ENCODE peak calls at places on chromosome 20, in six cellular contexts. One of them, this sample, is unnamed.

GRCh38 chr20:49384437-49385434 is 97.7 kb downstream of the KCNB1 start:
- DNase-seq in brain microvascular endothelial cell: peak
- DNase-seq in CD8-positive, alpha-beta T cell: peak
- DNase-seq in cardiac muscle cell: peak
- DNase-seq in neuronal stem cell: peak
- DNase-seq in lower lobe of right lung: peak
- DNase-seq in this sample: peak

GRCh38 chr20:33732166-33732970 is 572 bp downstream of the ZNF341 start:
- DNase-seq in brain microvascular endothelial cell: peak
- DNase-seq in CD8-positive, alpha-beta T cell: peak
- DNase-seq in cardiac muscle cell: no peak
- DNase-seq in neuronal stem cell: no peak
- DNase-seq in lower lobe of right lung: peak
- DNase-seq in this sample: peak

GRCh38 chr20:63658749-63659187 is 656 bp downstream of the RTEL1 start:
- DNase-seq in brain microvascular endothelial cell: peak
- DNase-seq in CD8-positive, alpha-beta T cell: no peak
- DNase-seq in cardiac muscle cell: peak
- DNase-seq in neuronal stem cell: no peak
- DNase-seq in lower lobe of right lung: peak
- DNase-seq in this sample: no peak

GRCh38 chr20:23296841-23297701 is 53.5 kb upstream of the NXT1 start:
- DNase-seq in brain microvascular endothelial cell: no peak
- DNase-seq in CD8-positive, alpha-beta T cell: no peak
- DNase-seq in cardiac muscle cell: no peak
- DNase-seq in neuronal stem cell: peak
- DNase-seq in lower lobe of right lung: no peak
- DNase-seq in this sample: no peak

GRCh38 chr20:10978713-10979112 is 304.9 kb upstream of the JAG1 start:
- DNase-seq in brain microvascular endothelial cell: no peak
- DNase-seq in CD8-positive, alpha-beta T cell: no peak
- DNase-seq in cardiac muscle cell: no peak
- DNase-seq in neuronal stem cell: no peak
- DNase-seq in lower lobe of right lung: no peak
- DNase-seq in this sample: no peak

GRCh38 chr20:51788822-51789221 is 13.5 kb downstream of the SALL4 start:
- DNase-seq in brain microvascular endothelial cell: no peak
- DNase-seq in CD8-positive, alpha-beta T cell: no peak
- DNase-seq in cardiac muscle cell: no peak
- DNase-seq in neuronal stem cell: no peak
- DNase-seq in lower lobe of right lung: no peak
- DNase-seq in this sample: no peak

GRCh38 chr20:47326718-47327137 is 29.8 kb downstream of the ZMYND8 start:
- DNase-seq in brain microvascular endothelial cell: peak
- DNase-seq in CD8-positive, alpha-beta T cell: no peak
- DNase-seq in cardiac muscle cell: peak
- DNase-seq in neuronal stem cell: no peak
- DNase-seq in lower lobe of right lung: no peak
- DNase-seq in this sample: no peak

GRCh38 chr20:57747889-57748456 is 38.2 kb upstream of the PMEPA1 start:
- DNase-seq in brain microvascular endothelial cell: peak
- DNase-seq in CD8-positive, alpha-beta T cell: no peak
- DNase-seq in cardiac muscle cell: no peak
- DNase-seq in neuronal stem cell: no peak
- DNase-seq in lower lobe of right lung: no peak
- DNase-seq in this sample: no peak

GRCh38 chr20:35226126-35226774 is at the start of gene MMP24:
- DNase-seq in brain microvascular endothelial cell: no peak
- DNase-seq in CD8-positive, alpha-beta T cell: no peak
- DNase-seq in cardiac muscle cell: no peak
- DNase-seq in neuronal stem cell: no peak
- DNase-seq in lower lobe of right lung: no peak
- DNase-seq in this sample: peak
- H3K4me3 ChIP-seq in brain microvascular endothelial cell: peak
- H3K4me3 ChIP-seq in CD8-positive, alpha-beta T cell: no peak
- H3K4me3 ChIP-seq in cardiac muscle cell: peak
- H3K4me3 ChIP-seq in neuronal stem cell: peak
- H3K4me3 ChIP-seq in lower lobe of right lung: peak
- H3K4me3 ChIP-seq in this sample: peak

GRCh38 chr20:59392741-59393140 is 92.3 kb downstream of the EDN3 start:
- DNase-seq in brain microvascular endothelial cell: no peak
- DNase-seq in CD8-positive, alpha-beta T cell: no peak
- DNase-seq in cardiac muscle cell: no peak
- DNase-seq in neuronal stem cell: no peak
- DNase-seq in lower lobe of right lung: no peak
- DNase-seq in this sample: no peak
- H3K4me3 ChIP-seq in brain microvascular endothelial cell: no peak
- H3K4me3 ChIP-seq in CD8-positive, alpha-beta T cell: no peak
- H3K4me3 ChIP-seq in cardiac muscle cell: no peak
- H3K4me3 ChIP-seq in neuronal stem cell: no peak
- H3K4me3 ChIP-seq in lower lobe of right lung: no peak
- H3K4me3 ChIP-seq in this sample: no peak

GRCh38 chr20:21104466-21104761 is 1.7 kb downstream of the LINC00237 start:
- DNase-seq in brain microvascular endothelial cell: no peak
- DNase-seq in CD8-positive, alpha-beta T cell: no peak
- DNase-seq in cardiac muscle cell: no peak
- DNase-seq in neuronal stem cell: no peak
- DNase-seq in lower lobe of right lung: no peak
- DNase-seq in this sample: peak
- H3K4me3 ChIP-seq in brain microvascular endothelial cell: no peak
- H3K4me3 ChIP-seq in CD8-positive, alpha-beta T cell: no peak
- H3K4me3 ChIP-seq in cardiac muscle cell: no peak
- H3K4me3 ChIP-seq in neuronal stem cell: no peak
- H3K4me3 ChIP-seq in lower lobe of right lung: no peak
- H3K4me3 ChIP-seq in this sample: no peak

GRCh38 chr20:44727039-44727438 is 11.9 kb downstream of the CCN5 start:
- DNase-seq in brain microvascular endothelial cell: no peak
- DNase-seq in CD8-positive, alpha-beta T cell: no peak
- DNase-seq in cardiac muscle cell: no peak
- DNase-seq in neuronal stem cell: no peak
- DNase-seq in lower lobe of right lung: no peak
- DNase-seq in this sample: peak

GRCh38 chr20:44730441-44730840 is 15.2 kb upstream of the KCNK15 start:
- DNase-seq in brain microvascular endothelial cell: peak
- DNase-seq in CD8-positive, alpha-beta T cell: no peak
- DNase-seq in cardiac muscle cell: peak
- DNase-seq in neuronal stem cell: no peak
- DNase-seq in lower lobe of right lung: peak
- DNase-seq in this sample: no peak

GRCh38 chr20:44725852-44726251 is 10.7 kb downstream of the CCN5 start:
- DNase-seq in brain microvascular endothelial cell: no peak
- DNase-seq in CD8-positive, alpha-beta T cell: no peak
- DNase-seq in cardiac muscle cell: no peak
- DNase-seq in neuronal stem cell: no peak
- DNase-seq in lower lobe of right lung: no peak
- DNase-seq in this sample: no peak

GRCh38 chr20:44731657-44732056 is 14.0 kb upstream of the KCNK15 start:
- DNase-seq in brain microvascular endothelial cell: no peak
- DNase-seq in CD8-positive, alpha-beta T cell: no peak
- DNase-seq in cardiac muscle cell: no peak
- DNase-seq in neuronal stem cell: no peak
- DNase-seq in lower lobe of right lung: peak
- DNase-seq in this sample: no peak

DNA sequence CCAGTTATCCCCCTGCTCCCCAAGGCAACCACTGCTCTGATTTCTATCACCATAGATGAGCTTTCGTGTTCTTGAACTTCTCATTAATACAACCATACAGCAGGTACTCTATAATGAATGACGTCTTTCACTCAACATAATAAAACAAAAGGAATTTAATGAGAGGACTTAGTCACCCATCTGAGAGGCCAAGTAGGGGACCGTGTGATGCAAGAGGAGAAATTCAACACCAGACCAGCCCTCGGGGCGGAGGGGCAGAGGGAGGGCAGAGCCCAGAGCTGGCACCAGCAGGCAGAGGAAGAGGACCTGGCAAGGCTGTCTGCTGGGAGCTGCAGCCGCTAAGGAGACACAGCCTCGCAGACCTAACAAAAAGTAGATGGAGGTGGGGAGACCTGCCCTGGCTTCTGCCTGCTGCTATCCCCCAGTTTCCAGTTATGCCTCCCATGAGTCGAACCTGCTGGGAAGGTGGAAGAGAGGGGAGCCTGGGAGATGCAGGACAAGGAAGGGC is 13.7 kb downstream of the CCN5 start:
- DNase-seq in brain microvascular endothelial cell: peak
- DNase-seq in CD8-positive, alpha-beta T cell: no peak
- DNase-seq in cardiac muscle cell: peak
- DNase-seq in neuronal stem cell: no peak
- DNase-seq in lower lobe of right lung: peak
- DNase-seq in this sample: peak
- H3K4me3 ChIP-seq in brain microvascular endothelial cell: no peak
- H3K4me3 ChIP-seq in CD8-positive, alpha-beta T cell: no peak
- H3K4me3 ChIP-seq in cardiac muscle cell: no peak
- H3K4me3 ChIP-seq in neuronal stem cell: no peak
- H3K4me3 ChIP-seq in lower lobe of right lung: no peak
- H3K4me3 ChIP-seq in this sample: no peak

GRCh38 chr20:37336369-37337207 is 9.4 kb upstream of the SRC start:
- DNase-seq in brain microvascular endothelial cell: no peak
- DNase-seq in CD8-positive, alpha-beta T cell: no peak
- DNase-seq in cardiac muscle cell: peak
- DNase-seq in neuronal stem cell: no peak
- DNase-seq in lower lobe of right lung: peak
- DNase-seq in this sample: peak
- H3K4me3 ChIP-seq in brain microvascular endothelial cell: no peak
- H3K4me3 ChIP-seq in CD8-positive, alpha-beta T cell: no peak
- H3K4me3 ChIP-seq in cardiac muscle cell: no peak
- H3K4me3 ChIP-seq in neuronal stem cell: no peak
- H3K4me3 ChIP-seq in lower lobe of right lung: no peak
- H3K4me3 ChIP-seq in this sample: no peak

DNA sequence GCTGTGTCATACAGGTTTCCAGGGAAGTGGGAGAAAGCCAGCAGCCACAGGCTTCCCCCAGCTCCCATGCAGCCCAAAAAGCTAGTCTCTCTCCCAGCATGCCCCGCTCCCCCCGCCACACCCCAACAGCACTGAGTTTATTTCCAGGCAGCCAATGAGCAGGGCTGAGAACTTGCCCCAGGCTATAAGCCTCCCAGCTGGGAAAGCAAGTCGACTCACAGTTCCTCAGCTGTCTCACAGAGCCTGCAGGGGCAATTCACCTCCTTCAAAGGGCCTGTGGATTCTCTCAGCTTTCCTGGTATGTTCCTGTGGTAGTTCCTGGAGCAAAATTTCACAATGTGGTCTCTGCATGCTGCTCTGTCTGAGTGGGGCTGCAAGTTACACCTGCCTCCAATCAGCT is 34.2 kb downstream of the PAX1 start:
- DNase-seq in brain microvascular endothelial cell: no peak
- DNase-seq in CD8-positive, alpha-beta T cell: no peak
- DNase-seq in cardiac muscle cell: no peak
- DNase-seq in neuronal stem cell: no peak
- DNase-seq in lower lobe of right lung: no peak
- DNase-seq in this sample: no peak
- H3K4me3 ChIP-seq in brain microvascular endothelial cell: no peak
- H3K4me3 ChIP-seq in CD8-positive, alpha-beta T cell: no peak
- H3K4me3 ChIP-seq in cardiac muscle cell: no peak
- H3K4me3 ChIP-seq in neuronal stem cell: no peak
- H3K4me3 ChIP-seq in lower lobe of right lung: no peak
- H3K4me3 ChIP-seq in this sample: no peak

DNA sequence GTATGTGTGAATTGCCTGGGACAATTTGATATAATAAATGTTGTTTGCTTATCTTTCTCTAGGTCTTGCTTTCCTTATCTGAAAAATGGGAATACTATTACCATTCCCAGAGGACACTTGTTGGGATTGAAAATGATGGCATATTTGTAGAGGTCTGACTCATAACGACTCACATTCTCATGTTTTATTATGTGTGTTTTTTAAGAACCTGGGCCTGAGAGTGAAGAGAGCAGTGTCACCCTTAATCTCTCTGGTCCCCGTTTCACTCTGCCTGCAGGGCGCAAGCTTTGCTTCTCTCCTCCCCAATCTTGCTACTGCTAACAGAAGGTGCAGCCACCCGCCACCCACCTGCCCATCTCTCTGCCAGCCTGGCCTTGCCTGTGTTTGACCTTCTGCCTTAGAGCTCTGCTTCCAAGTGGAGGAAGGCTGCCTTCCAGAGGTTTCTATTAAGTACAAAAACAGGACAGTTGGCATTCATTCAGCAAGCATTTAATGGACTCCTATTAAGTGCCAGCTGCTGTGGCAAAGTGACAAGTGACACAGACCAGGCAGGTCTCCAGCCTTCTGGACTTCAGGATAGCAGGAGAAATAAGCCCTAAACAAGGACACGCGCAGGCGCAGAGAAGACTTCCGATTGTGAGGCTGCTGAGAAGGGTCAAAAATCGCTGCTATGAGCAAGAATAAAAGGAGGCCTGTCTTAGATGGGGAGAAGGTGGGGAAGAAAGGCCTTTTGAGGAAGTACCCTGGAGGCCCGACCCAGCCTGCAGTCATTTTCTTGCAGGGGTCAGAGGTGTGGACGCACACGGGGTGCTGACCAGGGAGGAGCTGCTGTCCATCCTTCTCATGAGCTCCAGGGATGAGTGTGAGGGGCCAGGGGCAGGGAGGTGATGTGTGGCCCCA is 112.5 kb downstream of the JPH2 start:
- DNase-seq in brain microvascular endothelial cell: peak
- DNase-seq in CD8-positive, alpha-beta T cell: no peak
- DNase-seq in cardiac muscle cell: peak
- DNase-seq in neuronal stem cell: no peak
- DNase-seq in lower lobe of right lung: no peak
- DNase-seq in this sample: no peak
- H3K4me3 ChIP-seq in brain microvascular endothelial cell: no peak
- H3K4me3 ChIP-seq in CD8-positive, alpha-beta T cell: no peak
- H3K4me3 ChIP-seq in cardiac muscle cell: no peak
- H3K4me3 ChIP-seq in neuronal stem cell: no peak
- H3K4me3 ChIP-seq in lower lobe of right lung: no peak
- H3K4me3 ChIP-seq in this sample: no peak